ENCODE peak calls at places on chromosome 12, in six cellular contexts. One of them, this sample, is unnamed.

GRCh38 chr12:52530366-52530765 is 10.2 kb upstream of the KRT5 start:
- DNase-seq in NCI-H1417: no peak
- DNase-seq in heart right ventricle: no peak
- DNase-seq in HEK293T: no peak
- DNase-seq in GM18507: no peak
- DNase-seq in activated T-cell treated with anti-CD3 and anti-CD28 coated beads, Interleukin-2, amount 50 U/mL, for 72 hours: no peak
- DNase-seq in this sample: no peak

GRCh38 chr12:120321382-120322202 is 6.0 kb downstream of the PLA2G1B start:
- DNase-seq in NCI-H1417: peak
- DNase-seq in heart right ventricle: no peak
- DNase-seq in HEK293T: no peak
- DNase-seq in GM18507: no peak
- DNase-seq in activated T-cell treated with anti-CD3 and anti-CD28 coated beads, Interleukin-2, amount 50 U/mL, for 72 hours: no peak
- DNase-seq in this sample: no peak

GRCh38 chr12:120094485-120094884 is 22.1 kb downstream of the RAB35 start:
- DNase-seq in NCI-H1417: no peak
- DNase-seq in heart right ventricle: no peak
- DNase-seq in HEK293T: no peak
- DNase-seq in GM18507: no peak
- DNase-seq in activated T-cell treated with anti-CD3 and anti-CD28 coated beads, Interleukin-2, amount 50 U/mL, for 72 hours: no peak
- DNase-seq in this sample: no peak

GRCh38 chr12:6367065-6367968 is 8.0 kb downstream of the SCNN1A start:
- DNase-seq in NCI-H1417: no peak
- DNase-seq in heart right ventricle: no peak
- DNase-seq in HEK293T: peak
- DNase-seq in GM18507: peak
- DNase-seq in activated T-cell treated with anti-CD3 and anti-CD28 coated beads, Interleukin-2, amount 50 U/mL, for 72 hours: peak
- DNase-seq in this sample: peak

GRCh38 chr12:19971396-19971802 is 396.9 kb upstream of the PDE3A start:
- DNase-seq in NCI-H1417: no peak
- DNase-seq in heart right ventricle: no peak
- DNase-seq in HEK293T: peak
- DNase-seq in GM18507: no peak
- DNase-seq in activated T-cell treated with anti-CD3 and anti-CD28 coated beads, Interleukin-2, amount 50 U/mL, for 72 hours: no peak
- DNase-seq in this sample: peak

GRCh38 chr12:70243510-70244331 is 488 bp downstream of the CNOT2 start:
- DNase-seq in NCI-H1417: peak
- DNase-seq in heart right ventricle: peak
- DNase-seq in HEK293T: peak
- DNase-seq in GM18507: peak
- DNase-seq in activated T-cell treated with anti-CD3 and anti-CD28 coated beads, Interleukin-2, amount 50 U/mL, for 72 hours: peak
- DNase-seq in this sample: peak

GRCh38 chr12:82691513-82691912 is 4.8 kb downstream of the TMTC2 start:
- DNase-seq in NCI-H1417: no peak
- DNase-seq in heart right ventricle: no peak
- DNase-seq in HEK293T: no peak
- DNase-seq in GM18507: no peak
- DNase-seq in activated T-cell treated with anti-CD3 and anti-CD28 coated beads, Interleukin-2, amount 50 U/mL, for 72 hours: no peak
- DNase-seq in this sample: no peak

GRCh38 chr12:2750185-2750584 is 44.6 kb upstream of the FKBP4 start:
- DNase-seq in NCI-H1417: no peak
- DNase-seq in heart right ventricle: no peak
- DNase-seq in HEK293T: no peak
- DNase-seq in GM18507: no peak
- DNase-seq in activated T-cell treated with anti-CD3 and anti-CD28 coated beads, Interleukin-2, amount 50 U/mL, for 72 hours: no peak
- DNase-seq in this sample: no peak

GRCh38 chr12:52207106-52207505 is 15.3 kb upstream of the KRT80 start:
- DNase-seq in NCI-H1417: no peak
- DNase-seq in heart right ventricle: no peak
- DNase-seq in HEK293T: no peak
- DNase-seq in GM18507: no peak
- DNase-seq in activated T-cell treated with anti-CD3 and anti-CD28 coated beads, Interleukin-2, amount 50 U/mL, for 72 hours: no peak
- DNase-seq in this sample: no peak

GRCh38 chr12:124410354-124411175 is 115.7 kb downstream of the RFLNA start:
- DNase-seq in NCI-H1417: no peak
- DNase-seq in heart right ventricle: no peak
- DNase-seq in HEK293T: no peak
- DNase-seq in GM18507: no peak
- DNase-seq in activated T-cell treated with anti-CD3 and anti-CD28 coated beads, Interleukin-2, amount 50 U/mL, for 72 hours: no peak
- DNase-seq in this sample: no peak

GRCh38 chr12:41264281-41264680 is 76.2 kb downstream of the PDZRN4 start:
- DNase-seq in NCI-H1417: peak
- DNase-seq in heart right ventricle: no peak
- DNase-seq in HEK293T: no peak
- DNase-seq in GM18507: no peak
- DNase-seq in activated T-cell treated with anti-CD3 and anti-CD28 coated beads, Interleukin-2, amount 50 U/mL, for 72 hours: no peak
- DNase-seq in this sample: peak

GRCh38 chr12:85633491-85633890 is 202.7 kb downstream of the RASSF9 start:
- DNase-seq in NCI-H1417: no peak
- DNase-seq in heart right ventricle: no peak
- DNase-seq in HEK293T: no peak
- DNase-seq in GM18507: no peak
- DNase-seq in activated T-cell treated with anti-CD3 and anti-CD28 coated beads, Interleukin-2, amount 50 U/mL, for 72 hours: no peak
- DNase-seq in this sample: no peak

GRCh38 chr12:3032770-3033537 is 44.2 kb upstream of the TSPAN9 start:
- DNase-seq in NCI-H1417: no peak
- DNase-seq in heart right ventricle: no peak
- DNase-seq in HEK293T: no peak
- DNase-seq in GM18507: no peak
- DNase-seq in activated T-cell treated with anti-CD3 and anti-CD28 coated beads, Interleukin-2, amount 50 U/mL, for 72 hours: no peak
- DNase-seq in this sample: no peak

GRCh38 chr12:131275824-131276223 is 322.1 kb downstream of the ADGRD1 start:
- DNase-seq in NCI-H1417: no peak
- DNase-seq in heart right ventricle: no peak
- DNase-seq in HEK293T: no peak
- DNase-seq in GM18507: no peak
- DNase-seq in activated T-cell treated with anti-CD3 and anti-CD28 coated beads, Interleukin-2, amount 50 U/mL, for 72 hours: no peak
- DNase-seq in this sample: no peak

GRCh38 chr12:92208613-92209121 is 63.0 kb upstream of the BTG1 start:
- DNase-seq in NCI-H1417: no peak
- DNase-seq in heart right ventricle: no peak
- DNase-seq in HEK293T: no peak
- DNase-seq in GM18507: no peak
- DNase-seq in activated T-cell treated with anti-CD3 and anti-CD28 coated beads, Interleukin-2, amount 50 U/mL, for 72 hours: peak
- DNase-seq in this sample: no peak

GRCh38 chr12:113396828-113397496 is 6.7 kb downstream of the SDS start:
- DNase-seq in NCI-H1417: peak
- DNase-seq in heart right ventricle: no peak
- DNase-seq in HEK293T: no peak
- DNase-seq in GM18507: no peak
- DNase-seq in activated T-cell treated with anti-CD3 and anti-CD28 coated beads, Interleukin-2, amount 50 U/mL, for 72 hours: no peak
- DNase-seq in this sample: peak

GRCh38 chr12:58414398-58414871 is 473.1 kb downstream of the ATP23 start:
- DNase-seq in NCI-H1417: no peak
- DNase-seq in heart right ventricle: no peak
- DNase-seq in HEK293T: no peak
- DNase-seq in GM18507: no peak
- DNase-seq in activated T-cell treated with anti-CD3 and anti-CD28 coated beads, Interleukin-2, amount 50 U/mL, for 72 hours: no peak
- DNase-seq in this sample: no peak

GRCh38 chr12:17016116-17016864 is 410.3 kb upstream of the LMO3 start:
- DNase-seq in NCI-H1417: no peak
- DNase-seq in heart right ventricle: no peak
- DNase-seq in HEK293T: no peak
- DNase-seq in GM18507: no peak
- DNase-seq in activated T-cell treated with anti-CD3 and anti-CD28 coated beads, Interleukin-2, amount 50 U/mL, for 72 hours: no peak
- DNase-seq in this sample: no peak

GRCh38 chr12:116106870-116107269 is 170.6 kb downstream of the MED13L start:
- DNase-seq in NCI-H1417: no peak
- DNase-seq in heart right ventricle: no peak
- DNase-seq in HEK293T: no peak
- DNase-seq in GM18507: no peak
- DNase-seq in activated T-cell treated with anti-CD3 and anti-CD28 coated beads, Interleukin-2, amount 50 U/mL, for 72 hours: no peak
- DNase-seq in this sample: no peak

GRCh38 chr12:19220205-19220604 is 90.7 kb downstream of the PLEKHA5 start:
- DNase-seq in NCI-H1417: no peak
- DNase-seq in heart right ventricle: no peak
- DNase-seq in HEK293T: no peak
- DNase-seq in GM18507: no peak
- DNase-seq in activated T-cell treated with anti-CD3 and anti-CD28 coated beads, Interleukin-2, amount 50 U/mL, for 72 hours: no peak
- DNase-seq in this sample: peak

GRCh38 chr12:65961731-65962130 is 137.4 kb downstream of the HMGA2 start:
- DNase-seq in NCI-H1417: no peak
- DNase-seq in heart right ventricle: no peak
- DNase-seq in HEK293T: no peak
- DNase-seq in GM18507: no peak
- DNase-seq in activated T-cell treated with anti-CD3 and anti-CD28 coated beads, Interleukin-2, amount 50 U/mL, for 72 hours: no peak
- DNase-seq in this sample: no peak

GRCh38 chr12:41743835-41744234 is 400.8 kb downstream of the GXYLT1 start:
- DNase-seq in NCI-H1417: no peak
- DNase-seq in heart right ventricle: no peak
- DNase-seq in HEK293T: no peak
- DNase-seq in GM18507: no peak
- DNase-seq in activated T-cell treated with anti-CD3 and anti-CD28 coated beads, Interleukin-2, amount 50 U/mL, for 72 hours: no peak
- DNase-seq in this sample: no peak

GRCh38 chr12:132397152-132397933 is 68.0 kb upstream of the GALNT9 start:
- DNase-seq in NCI-H1417: peak
- DNase-seq in heart right ventricle: no peak
- DNase-seq in HEK293T: no peak
- DNase-seq in GM18507: no peak
- DNase-seq in activated T-cell treated with anti-CD3 and anti-CD28 coated beads, Interleukin-2, amount 50 U/mL, for 72 hours: no peak
- DNase-seq in this sample: no peak

GRCh38 chr12:99392091-99392850 is 255.3 kb upstream of the GARIN6 start:
- DNase-seq in NCI-H1417: no peak
- DNase-seq in heart right ventricle: no peak
- DNase-seq in HEK293T: no peak
- DNase-seq in GM18507: no peak
- DNase-seq in activated T-cell treated with anti-CD3 and anti-CD28 coated beads, Interleukin-2, amount 50 U/mL, for 72 hours: no peak
- DNase-seq in this sample: no peak

GRCh38 chr12:6116481-6117021 is 7.9 kb downstream of the VWF start:
- DNase-seq in NCI-H1417: no peak
- DNase-seq in heart right ventricle: peak
- DNase-seq in HEK293T: no peak
- DNase-seq in GM18507: no peak
- DNase-seq in activated T-cell treated with anti-CD3 and anti-CD28 coated beads, Interleukin-2, amount 50 U/mL, for 72 hours: no peak
- DNase-seq in this sample: no peak

GRCh38 chr12:31710021-31710818 is 18.6 kb downstream of the AMN1 start:
- DNase-seq in NCI-H1417: no peak
- DNase-seq in heart right ventricle: no peak
- DNase-seq in HEK293T: no peak
- DNase-seq in GM18507: no peak
- DNase-seq in activated T-cell treated with anti-CD3 and anti-CD28 coated beads, Interleukin-2, amount 50 U/mL, for 72 hours: no peak
- DNase-seq in this sample: no peak

GRCh38 chr12:6613015-6613775 is 6.0 kb upstream of the CHD4 start:
- DNase-seq in NCI-H1417: peak
- DNase-seq in heart right ventricle: peak
- DNase-seq in HEK293T: no peak
- DNase-seq in GM18507: no peak
- DNase-seq in activated T-cell treated with anti-CD3 and anti-CD28 coated beads, Interleukin-2, amount 50 U/mL, for 72 hours: no peak
- DNase-seq in this sample: peak

GRCh38 chr12:96294831-96295230 is 100.7 kb downstream of the ELK3 start:
- DNase-seq in NCI-H1417: no peak
- DNase-seq in heart right ventricle: no peak
- DNase-seq in HEK293T: no peak
- DNase-seq in GM18507: no peak
- DNase-seq in activated T-cell treated with anti-CD3 and anti-CD28 coated beads, Interleukin-2, amount 50 U/mL, for 72 hours: no peak
- DNase-seq in this sample: no peak

This sample was measured in SK-MEL-5.